ENCODE peak calls at places on chromosomes 5 and 9, in seven cellular contexts. X, F, P, M, N, H and J are unnamed samples. For H3K36me3 and H3K27me3, the result is how much of the 10 kb centered on the place peaks cover.

GRCh38 chr9:97462914-97463313 is 38.6 kb upstream of the TMOD1 start:
- DNase-seq in P (no peak), N (no peak), M (no peak), X (no peak), F (no peak), H (no peak), J (no peak)

GRCh38 chr5:35407697-35408096 is 177.4 kb upstream of the PRLR start:
- DNase-seq in X (no peak), N (no peak), P (no peak), M (no peak), F (no peak), H (no peak), J (no peak)

GRCh38 chr5:179261301-179262125 is 83.7 kb downstream of the ADAMTS2 start:
- DNase-seq in F (no peak), P (peak), M (peak), N (no peak), H (peak), X (peak), J (peak)

GRCh38 chr5:87169300-87169991 is 98.2 kb upstream of the RASA1 start:
- DNase-seq in P (no peak), H (no peak), F (no peak), N (no peak), X (no peak), M (no peak), J (no peak)

GRCh38 chr5:16963821-16964220 is 27.7 kb upstream of the MYO10 start:
- DNase-seq in N (no peak), H (no peak), M (no peak), X (no peak), F (no peak), P (no peak), J (no peak)

GRCh38 chr5:177332896-177333260 is 18.6 kb downstream of the LMAN2 start:
- DNase-seq in N (no peak), M (no peak), F (no peak), X (no peak), P (no peak), H (no peak), J (no peak)

GRCh38 chr5:55003432-55004065 is 18.2 kb upstream of the ESM1 start:
- DNase-seq in F (no peak), M (no peak), N (no peak), X (no peak), P (no peak), H (no peak), J (no peak)

GRCh38 chr9:95574176-95574575 is 57.4 kb upstream of the PTCH1 start:
- DNase-seq in N (no peak), F (no peak), M (no peak), H (no peak), X (no peak), P (no peak), J (no peak)

GRCh38 chr5:32733582-32734340 is 22.6 kb downstream of the NPR3 start:
- DNase-seq in P (no peak), M (no peak), F (no peak), H (no peak), N (no peak), X (no peak), J (no peak)

GRCh38 chr9:34079181-34079580 is 30.5 kb upstream of the UBAP2 start:
- DNase-seq in X (no peak), H (no peak), P (no peak), F (no peak), M (no peak), N (no peak), J (no peak)

DNA sequence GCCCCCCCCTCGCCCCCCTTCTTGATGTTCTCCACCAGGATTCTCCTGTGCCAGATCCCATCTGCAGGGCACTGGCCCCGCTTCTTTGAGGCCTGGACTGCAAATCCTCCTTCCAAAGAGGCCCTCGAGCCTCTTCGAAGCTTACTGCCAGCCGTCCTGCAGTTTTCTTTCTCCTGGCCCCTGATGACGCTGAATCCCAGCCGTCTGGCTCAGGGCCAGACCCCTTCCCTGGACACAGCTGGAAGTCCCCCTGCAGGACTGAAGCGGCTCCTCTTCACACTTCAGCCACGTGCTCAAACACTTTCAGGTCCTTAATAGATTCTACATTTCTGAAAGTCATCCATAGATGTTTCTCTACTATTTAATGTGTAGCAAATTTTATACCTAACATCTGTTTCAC is 121.5 kb downstream of the EHMT1 start:
- DNase-seq in P (no peak), X (no peak), H (no peak), M (no peak), F (no peak), N (no peak), J (peak)
- H3K36me3 ChIP-seq in P (under half), X (under half), H (under half), M (under half), F (under half), N (under half), J (under half)

DNA sequence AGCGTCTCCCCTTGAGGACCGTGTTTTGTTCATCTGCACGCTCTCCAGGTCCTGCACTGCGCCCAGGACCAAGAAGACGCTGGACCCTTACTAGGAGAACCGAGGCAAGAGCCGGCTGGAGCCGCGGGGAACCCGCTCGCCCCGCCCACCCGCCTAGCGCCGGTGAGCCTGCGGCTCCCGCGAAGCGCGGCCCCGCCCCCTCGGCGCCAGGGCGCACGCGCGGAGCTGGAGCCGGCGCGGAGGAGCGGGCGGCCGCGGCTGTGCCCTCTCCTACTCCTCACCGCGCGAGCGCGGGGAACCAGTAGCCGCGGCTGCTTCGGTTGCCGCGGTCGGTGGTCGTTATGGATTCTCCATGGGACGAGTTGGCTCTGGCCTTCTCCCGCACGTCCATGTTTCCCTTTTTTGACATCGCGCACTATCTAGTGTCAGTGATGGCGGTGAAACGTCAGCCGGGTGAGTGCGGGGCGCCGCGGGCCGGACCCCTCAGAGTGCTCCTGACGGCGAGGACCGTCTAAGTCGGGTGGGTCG is at the start of gene TMEM38B:
- DNase-seq in N (peak), H (no peak), F (peak), M (no peak), X (peak), P (peak), J (peak)
- TF ChIP-seq POLR2A in N (peak), H (peak), F (peak), M (no peak), X (no peak), P (peak), J (no peak)

GRCh38 chr5:171321447-171321846 is 12.4 kb downstream of the TLX3 start:
- DNase-seq in M (no peak), H (no peak), P (no peak), X (no peak), N (no peak), F (no peak), J (no peak)
- H3K27me3 ChIP-seq in M (half or more), H (under half), P (under half), X (half or more), N (half or more), F (under half), J (under half)

GRCh38 chr5:159650803-159651202 is 265.5 kb upstream of the ADRA1B start:
- DNase-seq in H (no peak), X (no peak), P (no peak), M (no peak), F (no peak), N (no peak), J (no peak)
- H3K36me3 ChIP-seq in H (under half), X (under half), P (under half), M (under half), F (under half), N (under half), J (under half)

GRCh38 chr5:180642181-180643140 is 6.9 kb downstream of the FLT4 start:
- DNase-seq in X (peak), F (no peak), H (no peak), M (no peak), P (no peak), N (no peak), J (no peak)

GRCh38 chr5:180641566-180641900 is 7.9 kb downstream of the FLT4 start:
- DNase-seq in P (no peak), F (no peak), M (no peak), H (no peak), X (peak), N (no peak), J (no peak)

GRCh38 chr5:180640301-180640764 is 9.1 kb downstream of the FLT4 start:
- DNase-seq in X (peak), F (no peak), H (no peak), M (peak), N (no peak), P (no peak), J (no peak)

GRCh38 chr5:180639743-180640300 is 9.6 kb downstream of the FLT4 start:
- DNase-seq in P (peak), F (no peak), M (peak), X (no peak), H (no peak), N (no peak), J (no peak)

DNA sequence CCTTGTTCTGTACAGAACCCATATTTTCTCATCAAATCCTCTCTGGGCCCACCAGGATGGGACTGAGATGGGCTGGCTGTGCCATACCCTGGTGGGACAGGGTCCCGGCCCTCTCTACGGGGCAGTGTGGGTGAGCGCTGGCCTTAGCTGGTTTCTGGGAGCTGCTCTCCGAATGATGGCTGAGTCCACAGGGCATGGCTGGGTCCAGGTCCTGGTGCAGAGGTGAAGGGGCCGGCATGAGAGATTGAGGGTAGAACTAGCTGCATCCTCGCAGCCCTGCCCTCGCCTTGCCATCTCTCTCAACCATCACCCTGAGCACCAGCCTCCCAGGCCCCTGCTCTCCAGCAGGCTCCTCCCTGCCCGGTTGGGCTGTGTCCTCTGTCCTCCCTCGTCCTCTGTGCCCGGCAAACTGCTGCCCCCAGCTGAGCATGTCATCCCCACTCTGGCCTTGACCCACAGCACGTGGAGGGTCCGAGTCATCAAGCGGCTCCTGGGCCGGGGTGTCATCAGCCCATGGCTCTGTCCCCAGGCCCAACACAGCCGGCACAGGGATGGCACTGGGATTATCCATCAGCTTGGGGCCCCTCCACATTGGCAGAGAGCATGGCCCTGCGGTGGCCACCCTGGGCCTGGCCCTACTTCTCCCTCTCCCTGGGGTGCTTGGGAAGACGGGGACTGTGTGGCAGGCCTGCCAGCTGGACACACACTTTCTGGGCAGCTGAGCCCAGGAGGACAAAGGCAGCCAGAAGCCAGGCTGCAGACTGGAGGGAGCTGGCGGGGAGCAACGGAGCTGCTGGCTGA is 8.4 kb downstream of the FLT4 start:
- DNase-seq in N (no peak), F (no peak), M (peak), H (no peak), P (no peak), X (peak), J (no peak)
- TF ChIP-seq POLR2A in N (no peak), F (no peak), M (no peak), H (no peak), P (no peak), X (no peak), J (no peak)